ENCODE peak calls at places on chromosomes 7 and 10, in nine cellular contexts. N, M, O, Q, J, U, A, S and L are unnamed samples.

GRCh38 chr7:133477786-133478185 is 224.9 kb downstream of the EXOC4 start:
- DNase-seq in N (no peak), M (no peak), O (no peak), Q (no peak), J (no peak), U (no peak), A (no peak), S (no peak), L (no peak)

GRCh38 chr10:29657719-29658274 is 23.0 kb upstream of the SVIL start:
- DNase-seq in N (no peak), M (no peak), O (no peak), Q (no peak), J (no peak), U (no peak), A (no peak), S (no peak), L (no peak)

GRCh38 chr7:135757719-135758411 is 9.3 kb upstream of the FAM180A start:
- DNase-seq in N (no peak), M (peak; percentile 33), O (no peak), Q (no peak), J (no peak), U (no peak), A (no peak), S (no peak), L (no peak)

GRCh38 chr10:12503311-12503710 is 154.0 kb downstream of the CAMK1D start:
- DNase-seq in N (no peak), M (no peak), O (no peak), Q (no peak), J (no peak), U (no peak), A (no peak), S (no peak), L (no peak)

GRCh38 chr10:88793747-88794299 is 8.7 kb upstream of the LIPM start:
- DNase-seq in N (no peak), M (peak; percentile 67), O (no peak), Q (no peak), J (no peak), U (no peak), A (no peak), S (no peak), L (no peak)

GRCh38 chr10:30701471-30702173 is 72.1 kb upstream of the LYZL2 start:
- DNase-seq in N (no peak), M (no peak), O (no peak), Q (no peak), J (no peak), U (no peak), A (no peak), S (peak; percentile 22), L (peak; percentile 49)

GRCh38 chr10:84076047-84076388 is 63.3 kb upstream of the GHITM start:
- DNase-seq in N (no peak), M (peak; percentile 32), O (no peak), Q (no peak), J (no peak), U (peak; percentile 74), A (no peak), S (no peak), L (no peak)

GRCh38 chr7:4216016-4216415 is 466.1 kb upstream of the FOXK1 start:
- DNase-seq in N (peak; percentile 29), M (peak; percentile 39), O (no peak), Q (no peak), J (no peak), U (no peak), A (no peak), S (no peak), L (no peak)

GRCh38 chr10:129507216-129507615 is 40.2 kb downstream of the MGMT start:
- DNase-seq in N (no peak), M (no peak), O (no peak), Q (no peak), J (no peak), U (no peak), A (no peak), S (no peak), L (no peak)

DNA sequence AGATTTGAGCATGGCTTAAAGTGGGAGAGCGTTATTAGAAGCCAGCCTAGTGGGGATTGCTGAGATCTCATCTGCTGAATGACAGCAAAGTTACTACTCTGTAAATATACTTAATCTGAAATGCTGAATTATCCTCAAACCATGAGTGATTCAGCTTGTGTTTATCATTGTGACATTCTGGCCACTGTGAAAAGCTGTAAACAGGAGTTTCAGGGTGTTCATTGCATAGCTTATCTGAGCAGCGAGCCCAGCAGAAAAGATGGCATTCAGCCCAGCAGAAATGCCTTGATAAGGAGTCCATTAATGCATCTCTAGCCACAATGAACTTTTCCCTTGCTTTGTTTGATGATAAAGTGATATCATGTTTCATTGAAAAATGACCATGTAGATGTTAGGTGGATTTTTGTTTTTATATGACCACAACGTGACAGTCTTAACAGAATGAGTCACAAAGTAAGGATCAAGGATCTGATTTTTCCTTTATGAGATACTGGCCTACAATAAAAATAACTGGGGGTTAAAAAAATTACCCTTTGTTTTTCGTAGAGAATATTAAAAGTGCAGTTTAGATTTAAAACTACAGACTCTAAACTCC is 7.8 kb downstream of the TES start:
- DNase-seq in N (peak; percentile 56), M (peak; percentile 73), O (no peak), Q (no peak), J (no peak), U (no peak), A (no peak), S (peak; percentile 15), L (no peak)
- H3K4me1 ChIP-seq in N (no peaks in the 10 kb centered on the region), M (peaks cover 52% of the 10 kb centered on the region), O (peaks cover 9% of the 10 kb centered on the region), Q (peaks cover 3% of the 10 kb centered on the region), J (peaks cover 19% of the 10 kb centered on the region), U (peaks cover 97% of the 10 kb centered on the region), A (peaks cover 5% of the 10 kb centered on the region), S (peaks cover 39% of the 10 kb centered on the region), L (peaks cover 26% of the 10 kb centered on the region)

GRCh38 chr7:155533827-155534690 is 12.3 kb downstream of the CNPY1 start:
- DNase-seq in N (no peak), M (no peak), O (no peak), Q (no peak), J (no peak), U (peak; percentile 40), A (peak; percentile 89), S (peak; percentile 16), L (no peak)
- H3K4me3 ChIP-seq in N (no peak overlapping the region), M (no peak overlapping the region), O (peak overlapping the region; percentile 17), Q (no peak overlapping the region), J (no peak overlapping the region), U (no peak overlapping the region), A (peak overlapping the region; percentile 60), S (no peak overlapping the region), L (no peak overlapping the region)

GRCh38 chr10:48211777-48212176 is 62.7 kb downstream of the FRMPD2 start:
- DNase-seq in N (no peak), M (no peak), O (no peak), Q (no peak), J (no peak), U (no peak), A (no peak), S (no peak), L (no peak)
- H3K4me1 ChIP-seq in N (no peaks in the 10 kb centered on the region), M (peaks cover 5% of the 10 kb centered on the region), O (no peaks in the 10 kb centered on the region), Q (no peaks in the 10 kb centered on the region), J (no peaks in the 10 kb centered on the region), U (no peaks in the 10 kb centered on the region), A (peaks cover 2% of the 10 kb centered on the region), S (no peaks in the 10 kb centered on the region), L (no peaks in the 10 kb centered on the region)

GRCh38 chr7:832292-832967 is at the start of gene SUN1:
- DNase-seq in N (peak; percentile 39), M (peak; percentile 96), O (no peak), Q (no peak), J (no peak), U (peak; percentile 71), A (peak; percentile 66), S (peak; percentile 54), L (no peak)
- H3K4me3 ChIP-seq in N (no peak within 1 kb of the TSS), M (peak within 1 kb of the TSS; percentile 41), O (peak within 1 kb of the TSS; percentile 30), Q (peak within 1 kb of the TSS; percentile 19), J (no peak within 1 kb of the TSS), U (peak within 1 kb of the TSS; percentile 3), A (peak within 1 kb of the TSS; percentile 9), S (no peak within 1 kb of the TSS), L (no peak within 1 kb of the TSS)

DNA sequence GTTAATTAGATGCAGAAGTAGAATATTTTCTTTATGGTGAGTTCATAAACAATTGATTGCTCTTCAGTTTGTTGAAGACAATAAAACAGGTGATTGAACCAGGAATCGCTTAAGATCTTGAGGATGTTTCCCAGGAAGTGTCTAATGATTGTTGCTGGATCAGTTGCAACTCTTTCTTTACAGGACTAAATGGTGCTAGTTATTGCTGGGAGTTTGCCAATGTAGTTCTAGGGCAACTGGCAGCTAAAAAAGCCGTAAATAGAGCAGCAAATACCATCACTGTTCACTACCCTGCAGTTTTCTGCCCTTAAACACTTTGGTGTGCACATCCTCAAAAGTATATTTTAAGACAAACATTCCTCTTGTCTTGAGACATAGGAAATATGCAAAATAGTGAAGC is 119.2 kb upstream of the ANK3 start:
- DNase-seq in N (no peak), M (no peak), O (no peak), Q (no peak), J (no peak), U (no peak), A (no peak), S (no peak), L (no peak)
- H3K4me1 ChIP-seq in N (no peaks in the 10 kb centered on the region), M (no peaks in the 10 kb centered on the region), O (no peaks in the 10 kb centered on the region), Q (peaks cover 4% of the 10 kb centered on the region), J (peaks cover 3% of the 10 kb centered on the region), U (peaks cover 17% of the 10 kb centered on the region), A (peaks cover 11% of the 10 kb centered on the region), S (peaks cover 6% of the 10 kb centered on the region), L (no peaks in the 10 kb centered on the region)

GRCh38 chr7:351256-351655 is 61.3 kb downstream of the FOXL3 start:
- DNase-seq in N (no peak), M (no peak), O (no peak), Q (no peak), J (no peak), U (no peak), A (no peak), S (no peak), L (no peak)

GRCh38 chr7:348962-349755 is 59.2 kb downstream of the FOXL3 start:
- DNase-seq in N (no peak), M (no peak), O (no peak), Q (no peak), J (no peak), U (no peak), A (no peak), S (peak; percentile 38), L (no peak)

GRCh38 chr7:354597-355470 is 64.9 kb downstream of the FOXL3 start:
- DNase-seq in N (no peak), M (no peak), O (no peak), Q (no peak), J (no peak), U (no peak), A (no peak), S (no peak), L (no peak)

GRCh38 chr7:353746-354325 is 63.9 kb downstream of the FOXL3 start:
- DNase-seq in N (no peak), M (peak; percentile 34), O (peak; percentile 23), Q (no peak), J (no peak), U (no peak), A (no peak), S (no peak), L (no peak)

DNA sequence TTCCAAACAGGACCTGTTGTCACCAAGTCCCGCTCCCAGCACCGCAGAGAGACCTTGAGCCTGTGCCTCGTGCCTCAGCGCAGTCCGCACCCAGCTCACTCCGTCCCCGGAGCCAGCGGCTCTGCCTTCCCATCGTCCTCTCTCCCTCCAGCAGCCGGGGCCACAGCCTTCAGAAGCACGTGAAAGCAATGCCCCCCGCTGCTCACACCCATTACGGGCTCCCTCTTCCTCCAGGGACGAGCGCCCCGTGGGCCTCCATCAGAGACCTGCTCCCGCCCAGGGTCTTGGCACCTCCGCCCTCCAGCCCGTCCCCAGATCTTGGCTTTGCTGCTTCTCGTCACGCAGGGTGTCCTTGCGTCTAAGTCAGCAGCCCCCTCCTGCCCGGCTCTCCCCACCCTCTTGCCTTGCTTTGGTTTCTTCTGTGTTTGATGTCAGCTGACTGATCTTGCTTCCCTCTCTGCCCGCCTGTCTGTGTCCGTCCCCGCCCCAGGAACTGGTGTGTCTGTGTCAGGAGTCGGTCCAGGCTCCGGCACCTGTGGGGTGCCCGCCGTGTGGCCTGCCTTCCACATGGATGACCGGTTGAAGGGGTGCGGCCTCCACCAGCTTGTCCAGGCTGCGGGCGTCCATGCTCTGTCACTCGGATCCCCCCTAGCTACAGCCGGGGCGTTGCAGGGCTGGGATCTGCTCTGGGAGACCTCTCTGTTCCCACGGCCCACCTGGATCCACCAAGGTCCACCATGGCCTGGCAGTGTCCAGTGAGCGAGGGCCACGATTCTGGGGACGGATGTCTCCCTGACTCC is 61.9 kb downstream of the FOXL3 start:
- DNase-seq in N (no peak), M (no peak), O (no peak), Q (no peak), J (no peak), U (no peak), A (no peak), S (no peak), L (no peak)
- H3K4me3 ChIP-seq in N (no peak overlapping the region), M (no peak overlapping the region), O (no peak overlapping the region), Q (no peak overlapping the region), J (no peak overlapping the region), U (no peak overlapping the region), A (no peak overlapping the region), S (no peak overlapping the region), L (no peak overlapping the region)